ENCODE peak calls at places on chromosomes 3 and 15, in seven cellular contexts. One of them, this sample, is unnamed.

GRCh38 chr3:32113566-32113965 is 7.1 kb downstream of the GPD1L start:
- DNase-seq in transverse colon: no peak
- DNase-seq in adrenal gland: no peak
- DNase-seq in ovary: no peak
- DNase-seq in IMR-90: no peak
- DNase-seq in esophagus squamous epithelium: no peak
- DNase-seq in suprapubic skin: no peak
- DNase-seq in this sample: no peak

GRCh38 chr3:156576887-156577427 is 22.0 kb upstream of the SSR3 start:
- DNase-seq in transverse colon: no peak
- DNase-seq in adrenal gland: no peak
- DNase-seq in ovary: no peak
- DNase-seq in IMR-90: no peak
- DNase-seq in esophagus squamous epithelium: no peak
- DNase-seq in suprapubic skin: no peak
- DNase-seq in this sample: no peak

GRCh38 chr15:66646308-66646707 is 55.7 kb upstream of the SMAD6 start:
- DNase-seq in transverse colon: no peak
- DNase-seq in adrenal gland: no peak
- DNase-seq in ovary: no peak
- DNase-seq in IMR-90: no peak
- DNase-seq in esophagus squamous epithelium: no peak
- DNase-seq in suprapubic skin: no peak
- DNase-seq in this sample: no peak

GRCh38 chr3:6250167-6250566 is 610.7 kb upstream of the GRM7 start:
- DNase-seq in transverse colon: no peak
- DNase-seq in adrenal gland: no peak
- DNase-seq in ovary: no peak
- DNase-seq in IMR-90: no peak
- DNase-seq in esophagus squamous epithelium: no peak
- DNase-seq in suprapubic skin: no peak
- DNase-seq in this sample: no peak

GRCh38 chr3:99659032-99659431 is 20.6 kb downstream of the COL8A1 start:
- DNase-seq in transverse colon: no peak
- DNase-seq in adrenal gland: no peak
- DNase-seq in ovary: no peak
- DNase-seq in IMR-90: peak; percentile 100
- DNase-seq in esophagus squamous epithelium: no peak
- DNase-seq in suprapubic skin: peak; percentile 80
- DNase-seq in this sample: peak; percentile 74

GRCh38 chr3:13208706-13209295 is 135.6 kb upstream of the IQSEC1 start:
- DNase-seq in transverse colon: no peak
- DNase-seq in adrenal gland: no peak
- DNase-seq in ovary: no peak
- DNase-seq in IMR-90: no peak
- DNase-seq in esophagus squamous epithelium: no peak
- DNase-seq in suprapubic skin: no peak
- DNase-seq in this sample: no peak

GRCh38 chr3:49028673-49029562 is at the start of gene IMPDH2:
- DNase-seq in transverse colon: peak; percentile 95
- DNase-seq in adrenal gland: peak; percentile 97
- DNase-seq in ovary: peak; percentile 97
- DNase-seq in IMR-90: peak; percentile 91
- DNase-seq in esophagus squamous epithelium: peak; percentile 53
- DNase-seq in suprapubic skin: peak; percentile 94
- DNase-seq in this sample: peak; percentile 92

GRCh38 chr15:42156266-42156922 is at the start of gene PLA2G4F:
- DNase-seq in transverse colon: peak; percentile 83
- DNase-seq in adrenal gland: no peak
- DNase-seq in ovary: no peak
- DNase-seq in IMR-90: no peak
- DNase-seq in esophagus squamous epithelium: no peak
- DNase-seq in suprapubic skin: no peak
- DNase-seq in this sample: peak; percentile 56

GRCh38 chr3:109973733-109974132 is 636.4 kb upstream of the DPPA4 start:
- DNase-seq in transverse colon: no peak
- DNase-seq in adrenal gland: no peak
- DNase-seq in ovary: no peak
- DNase-seq in IMR-90: peak; percentile 15
- DNase-seq in esophagus squamous epithelium: no peak
- DNase-seq in suprapubic skin: no peak
- DNase-seq in this sample: no peak

GRCh38 chr15:57505949-57506391 is 85.7 kb upstream of the MYZAP start:
- DNase-seq in transverse colon: peak; percentile 72
- DNase-seq in adrenal gland: no peak
- DNase-seq in ovary: peak; percentile 64
- DNase-seq in IMR-90: no peak
- DNase-seq in esophagus squamous epithelium: no peak
- DNase-seq in suprapubic skin: peak; percentile 85
- DNase-seq in this sample: no peak

GRCh38 chr3:126414961-126415660 is 20.4 kb downstream of the CFAP100 start:
- DNase-seq in transverse colon: no peak
- DNase-seq in adrenal gland: peak; percentile 25
- DNase-seq in ovary: no peak
- DNase-seq in IMR-90: no peak
- DNase-seq in esophagus squamous epithelium: no peak
- DNase-seq in suprapubic skin: no peak
- DNase-seq in this sample: no peak

GRCh38 chr15:70562906-70563305 is 200.5 kb downstream of the UACA start:
- DNase-seq in transverse colon: no peak
- DNase-seq in adrenal gland: no peak
- DNase-seq in ovary: no peak
- DNase-seq in IMR-90: no peak
- DNase-seq in esophagus squamous epithelium: no peak
- DNase-seq in suprapubic skin: no peak
- DNase-seq in this sample: no peak

GRCh38 chr3:120415756-120416155 is 35.0 kb downstream of the FSTL1 start:
- DNase-seq in transverse colon: no peak
- DNase-seq in adrenal gland: no peak
- DNase-seq in ovary: no peak
- DNase-seq in IMR-90: no peak
- DNase-seq in esophagus squamous epithelium: no peak
- DNase-seq in suprapubic skin: no peak
- DNase-seq in this sample: no peak

GRCh38 chr15:85581495-85581894 is 201.1 kb downstream of the AKAP13 start:
- DNase-seq in transverse colon: peak; percentile 64
- DNase-seq in adrenal gland: peak; percentile 77
- DNase-seq in ovary: no peak
- DNase-seq in IMR-90: no peak
- DNase-seq in esophagus squamous epithelium: no peak
- DNase-seq in suprapubic skin: peak; percentile 83
- DNase-seq in this sample: peak; percentile 53

GRCh38 chr3:138856799-138857198 is 22.1 kb upstream of the PIK3CB start:
- DNase-seq in transverse colon: no peak
- DNase-seq in adrenal gland: no peak
- DNase-seq in ovary: no peak
- DNase-seq in IMR-90: no peak
- DNase-seq in esophagus squamous epithelium: no peak
- DNase-seq in suprapubic skin: no peak
- DNase-seq in this sample: no peak

GRCh38 chr3:46607603-46608028 is 4.7 kb upstream of the FAM240A start:
- DNase-seq in transverse colon: no peak
- DNase-seq in adrenal gland: no peak
- DNase-seq in ovary: no peak
- DNase-seq in IMR-90: no peak
- DNase-seq in esophagus squamous epithelium: no peak
- DNase-seq in suprapubic skin: peak; percentile 80
- DNase-seq in this sample: no peak

GRCh38 chr15:95041297-95041696 is 809.9 kb downstream of the MCTP2 start:
- DNase-seq in transverse colon: no peak
- DNase-seq in adrenal gland: no peak
- DNase-seq in ovary: no peak
- DNase-seq in IMR-90: no peak
- DNase-seq in esophagus squamous epithelium: no peak
- DNase-seq in suprapubic skin: no peak
- DNase-seq in this sample: no peak

DNA sequence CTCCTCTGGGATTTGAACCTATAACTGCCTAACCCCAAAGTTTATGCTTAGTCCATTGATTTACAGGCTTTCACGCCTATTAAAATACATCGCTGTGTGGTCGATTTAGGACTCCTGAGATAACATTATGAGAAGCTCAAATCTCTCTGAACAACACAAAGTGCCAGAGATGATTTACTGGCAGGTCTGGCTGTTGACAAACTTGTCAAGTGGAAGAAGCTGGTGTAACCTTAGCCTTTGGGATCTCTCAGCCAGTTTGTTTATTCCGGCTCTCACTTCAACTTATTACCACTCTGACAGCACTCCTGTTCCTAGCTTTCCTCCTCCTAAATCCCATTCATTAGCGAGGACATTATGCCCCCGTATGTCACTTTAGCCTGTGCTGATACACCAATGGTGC is 27.9 kb upstream of the WDR72 start:
- DNase-seq in transverse colon: no peak
- DNase-seq in adrenal gland: no peak
- DNase-seq in ovary: no peak
- DNase-seq in IMR-90: no peak
- DNase-seq in esophagus squamous epithelium: no peak
- DNase-seq in suprapubic skin: no peak
- DNase-seq in this sample: no peak
- TF ChIP-seq POLR2A in transverse colon: no peak
- TF ChIP-seq POLR2A in adrenal gland: no peak
- TF ChIP-seq POLR2A in ovary: no peak
- TF ChIP-seq POLR2A in IMR-90: no peak
- TF ChIP-seq POLR2A in esophagus squamous epithelium: no peak
- TF ChIP-seq POLR2A in suprapubic skin: no peak
- TF ChIP-seq POLR2A in this sample: no peak

GRCh38 chr3:191290311-191291025 is 38.7 kb upstream of the CCDC50 start:
- DNase-seq in transverse colon: no peak
- DNase-seq in adrenal gland: no peak
- DNase-seq in ovary: no peak
- DNase-seq in IMR-90: no peak
- DNase-seq in esophagus squamous epithelium: no peak
- DNase-seq in suprapubic skin: no peak
- DNase-seq in this sample: no peak
- H3K4me3 ChIP-seq in transverse colon: no peak overlapping the region
- H3K4me3 ChIP-seq in adrenal gland: no peak overlapping the region
- H3K4me3 ChIP-seq in ovary: no peak overlapping the region
- H3K4me3 ChIP-seq in IMR-90: no peak overlapping the region
- H3K4me3 ChIP-seq in esophagus squamous epithelium: no peak overlapping the region
- H3K4me3 ChIP-seq in suprapubic skin: peak overlapping the region; percentile 5
- H3K4me3 ChIP-seq in this sample: no peak overlapping the region

DNA sequence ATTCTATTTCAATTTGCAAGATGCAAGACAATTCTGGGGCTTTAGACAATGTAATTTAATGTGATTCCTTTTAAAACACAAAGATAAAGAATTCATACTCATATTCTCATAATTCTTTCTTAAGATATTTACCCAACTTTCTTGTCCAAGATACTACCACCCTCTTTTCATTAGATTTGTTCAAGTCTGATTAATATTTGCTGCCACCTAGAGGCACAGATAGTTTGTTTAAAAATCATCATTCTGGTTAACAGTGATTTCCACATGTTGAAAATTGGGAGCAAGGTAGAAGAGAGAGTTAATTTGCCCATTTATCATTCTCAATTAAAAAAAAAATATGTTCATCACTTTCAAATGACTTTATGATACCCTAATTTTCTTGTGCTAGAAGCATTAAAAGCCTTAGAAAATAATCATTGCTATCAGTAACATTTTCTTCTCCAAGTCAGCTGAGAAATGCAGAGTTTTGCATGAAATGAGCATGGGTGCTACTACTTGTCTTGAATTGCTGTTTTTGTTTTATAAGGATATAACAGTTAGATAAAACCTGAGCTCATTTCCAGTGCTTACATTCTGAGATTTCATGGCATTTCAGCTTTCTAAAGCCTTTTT is 11.6 kb downstream of the TAMM41 start:
- DNase-seq in transverse colon: no peak
- DNase-seq in adrenal gland: no peak
- DNase-seq in ovary: no peak
- DNase-seq in IMR-90: peak; percentile 46
- DNase-seq in esophagus squamous epithelium: no peak
- DNase-seq in suprapubic skin: no peak
- DNase-seq in this sample: no peak
- TF ChIP-seq CTCF in transverse colon: no peak
- TF ChIP-seq CTCF in adrenal gland: peak; percentile 24
- TF ChIP-seq CTCF in ovary: peak; percentile 32
- TF ChIP-seq CTCF in IMR-90: peak; percentile 61
- TF ChIP-seq CTCF in esophagus squamous epithelium: peak; percentile 66
- TF ChIP-seq CTCF in suprapubic skin: no peak
- TF ChIP-seq CTCF in this sample: no peak

GRCh38 chr15:89132611-89133242 is 44.5 kb downstream of the ABHD2 start:
- DNase-seq in transverse colon: no peak
- DNase-seq in adrenal gland: peak; percentile 81
- DNase-seq in ovary: no peak
- DNase-seq in IMR-90: no peak
- DNase-seq in esophagus squamous epithelium: no peak
- DNase-seq in suprapubic skin: no peak
- DNase-seq in this sample: no peak
- TF ChIP-seq POLR2A in transverse colon: no peak
- TF ChIP-seq POLR2A in adrenal gland: no peak
- TF ChIP-seq POLR2A in ovary: no peak
- TF ChIP-seq POLR2A in IMR-90: no peak
- TF ChIP-seq POLR2A in esophagus squamous epithelium: no peak
- TF ChIP-seq POLR2A in suprapubic skin: no peak
- TF ChIP-seq POLR2A in this sample: peak; percentile 36

DNA sequence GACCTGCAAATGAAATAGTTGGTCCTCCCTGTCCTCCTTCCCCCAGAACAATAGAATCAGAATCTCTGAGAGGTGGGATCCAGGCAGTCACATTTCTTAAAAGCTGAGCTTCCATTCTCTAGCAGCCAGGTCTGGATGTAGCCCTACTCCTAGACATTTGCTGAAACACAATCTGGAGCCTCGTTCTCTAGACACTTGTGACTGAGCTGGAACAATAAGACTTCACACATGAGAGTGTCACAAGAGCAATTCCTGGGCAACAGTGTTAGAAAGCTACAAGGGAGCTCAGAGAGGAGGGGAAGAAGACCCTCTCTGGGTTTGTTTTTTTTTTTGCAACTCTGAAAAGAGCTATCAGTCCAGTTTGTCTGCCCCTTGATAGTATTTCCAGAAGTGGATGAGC is 14.5 kb downstream of the CORO2B start:
- DNase-seq in transverse colon: no peak
- DNase-seq in adrenal gland: no peak
- DNase-seq in ovary: no peak
- DNase-seq in IMR-90: no peak
- DNase-seq in esophagus squamous epithelium: no peak
- DNase-seq in suprapubic skin: no peak
- DNase-seq in this sample: no peak
- H3K4me3 ChIP-seq in transverse colon: no peak overlapping the region
- H3K4me3 ChIP-seq in adrenal gland: no peak overlapping the region
- H3K4me3 ChIP-seq in ovary: no peak overlapping the region
- H3K4me3 ChIP-seq in IMR-90: no peak overlapping the region
- H3K4me3 ChIP-seq in esophagus squamous epithelium: no peak overlapping the region
- H3K4me3 ChIP-seq in suprapubic skin: no peak overlapping the region
- H3K4me3 ChIP-seq in this sample: no peak overlapping the region

This sample was measured in gastrocnemius medialis.